ENCODE peak calls at places on chromosomes 12 and 14, in six cellular contexts. L is H9, Q is IMR-90, N is mesenchymal stem cell, T is neuronal stem cell, U is H1. C is an unnamed sample.

GRCh38 chr12:116194935-116195431 is 82.5 kb downstream of the MED13L start:
- DNase-seq in L (no peak), Q (no peak), N (no peak), T (no peak), U (no peak), C (no peak)

GRCh38 chr14:92704821-92705220 is 43.6 kb downstream of the LGMN start:
- DNase-seq in L (no peak), Q (no peak), N (no peak), T (no peak), U (no peak), C (no peak)

GRCh38 chr12:25069221-25069620 is 120.3 kb upstream of the BCAT1 start:
- DNase-seq in L (no peak), Q (peak; percentile 14), N (peak; percentile 18), T (no peak), U (no peak), C (no peak)

GRCh38 chr14:38175658-38176057 is 32.0 kb upstream of the SSTR1 start:
- DNase-seq in L (no peak), Q (no peak), N (no peak), T (no peak), U (no peak), C (no peak)

GRCh38 chr14:34538871-34539406 is 562 bp downstream of the EAPP start:
- DNase-seq in L (no peak), Q (no peak), N (no peak), T (no peak), U (no peak), C (no peak)

GRCh38 chr14:75127903-75128595 is 1.2 kb upstream of the NEK9 start:
- DNase-seq in L (no peak), Q (no peak), N (no peak), T (no peak), U (no peak), C (no peak)

GRCh38 chr14:31718585-31718984 is 157.4 kb downstream of the NUBPL start:
- DNase-seq in L (no peak), Q (no peak), N (no peak), T (no peak), U (no peak), C (no peak)

GRCh38 chr12:58148405-58148804 is 207.0 kb downstream of the ATP23 start:
- DNase-seq in L (no peak), Q (peak; percentile 49), N (peak; percentile 80), T (no peak), U (no peak), C (peak; percentile 68)

GRCh38 chr14:76259029-76259735 is 107.5 kb downstream of the GPATCH2L start:
- DNase-seq in L (no peak), Q (no peak), N (no peak), T (no peak), U (no peak), C (no peak)

GRCh38 chr12:119540476-119540875 is 53.1 kb upstream of the TMEM233 start:
- DNase-seq in L (no peak), Q (no peak), N (no peak), T (no peak), U (no peak), C (no peak)

GRCh38 chr12:49580572-49581535 is 12.9 kb upstream of the MCRS1 start:
- DNase-seq in L (peak; percentile 96), Q (peak; percentile 77), N (peak; percentile 87), T (peak; percentile 91), U (peak; percentile 77), C (peak; percentile 82)

GRCh38 chr12:50640321-50640939 is 123.5 kb upstream of the ATF1 start:
- DNase-seq in L (no peak), Q (no peak), N (no peak), T (no peak), U (no peak), C (no peak)

GRCh38 chr12:3365416-3366385 is 125.3 kb upstream of the PRMT8 start:
- DNase-seq in L (peak; percentile 63), Q (no peak), N (no peak), T (peak; percentile 39), U (no peak), C (peak; percentile 6)

GRCh38 chr14:72793154-72793725 is 100.7 kb downstream of the DPF3 start:
- DNase-seq in L (no peak), Q (no peak), N (no peak), T (no peak), U (no peak), C (no peak)

GRCh38 chr12:1920436-1920835 is 2.0 kb upstream of the CACNA2D4 start:
- DNase-seq in L (peak; percentile 19), Q (no peak), N (no peak), T (no peak), U (no peak), C (no peak)

GRCh38 chr12:71128191-71128590 is 29.6 kb downstream of the TSPAN8 start:
- DNase-seq in L (no peak), Q (no peak), N (no peak), T (no peak), U (no peak), C (no peak)

GRCh38 chr12:42670719-42671118 is 81.2 kb upstream of the PRICKLE1 start:
- DNase-seq in L (no peak), Q (no peak), N (no peak), T (no peak), U (no peak), C (no peak)
- H2BK5ac ChIP-seq in L (no peak overlapping the region), Q (no peak overlapping the region), N (no peak overlapping the region), T (no peak overlapping the region), U (peak overlapping the region; percentile 48), C (no peak overlapping the region)

GRCh38 chr14:55446833-55447232 is 6.4 kb upstream of the TBPL2 start:
- DNase-seq in L (no peak), Q (peak; percentile 97), N (peak; percentile 70), T (no peak), U (no peak), C (no peak)
- H3K4me2 ChIP-seq in L (no peak overlapping the region), Q (peak overlapping the region; percentile 68), N (no peak overlapping the region), T (no peak overlapping the region), U (no peak overlapping the region), C (no peak overlapping the region)

DNA sequence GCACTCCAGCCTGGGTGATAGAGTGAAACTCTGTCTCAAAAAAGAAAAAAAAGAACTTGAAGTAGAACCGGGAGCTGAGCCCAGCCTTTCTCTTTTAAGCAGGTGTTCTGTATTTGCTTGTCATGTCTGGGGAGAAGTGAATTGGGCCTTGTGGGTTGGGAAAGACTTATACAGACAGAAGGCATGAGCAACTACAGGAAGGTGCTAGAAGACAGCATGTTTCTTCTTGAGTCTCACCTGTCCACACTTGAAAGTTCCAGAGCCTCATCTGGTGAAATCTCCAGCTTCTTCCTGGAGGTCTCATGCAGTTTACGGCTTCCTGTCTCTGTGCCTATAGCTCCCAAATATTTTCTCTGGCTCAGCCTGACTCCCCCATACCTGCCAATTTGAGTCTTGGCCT is 2.5 kb downstream of the PGAM5 start:
- DNase-seq in L (no peak), Q (no peak), N (no peak), T (no peak), U (no peak), C (no peak)
- H4K91ac ChIP-seq in L (no peak overlapping the region), Q (no peak overlapping the region), N (no peak overlapping the region), T (no peak overlapping the region), U (no peak overlapping the region), C (no peak overlapping the region)

DNA sequence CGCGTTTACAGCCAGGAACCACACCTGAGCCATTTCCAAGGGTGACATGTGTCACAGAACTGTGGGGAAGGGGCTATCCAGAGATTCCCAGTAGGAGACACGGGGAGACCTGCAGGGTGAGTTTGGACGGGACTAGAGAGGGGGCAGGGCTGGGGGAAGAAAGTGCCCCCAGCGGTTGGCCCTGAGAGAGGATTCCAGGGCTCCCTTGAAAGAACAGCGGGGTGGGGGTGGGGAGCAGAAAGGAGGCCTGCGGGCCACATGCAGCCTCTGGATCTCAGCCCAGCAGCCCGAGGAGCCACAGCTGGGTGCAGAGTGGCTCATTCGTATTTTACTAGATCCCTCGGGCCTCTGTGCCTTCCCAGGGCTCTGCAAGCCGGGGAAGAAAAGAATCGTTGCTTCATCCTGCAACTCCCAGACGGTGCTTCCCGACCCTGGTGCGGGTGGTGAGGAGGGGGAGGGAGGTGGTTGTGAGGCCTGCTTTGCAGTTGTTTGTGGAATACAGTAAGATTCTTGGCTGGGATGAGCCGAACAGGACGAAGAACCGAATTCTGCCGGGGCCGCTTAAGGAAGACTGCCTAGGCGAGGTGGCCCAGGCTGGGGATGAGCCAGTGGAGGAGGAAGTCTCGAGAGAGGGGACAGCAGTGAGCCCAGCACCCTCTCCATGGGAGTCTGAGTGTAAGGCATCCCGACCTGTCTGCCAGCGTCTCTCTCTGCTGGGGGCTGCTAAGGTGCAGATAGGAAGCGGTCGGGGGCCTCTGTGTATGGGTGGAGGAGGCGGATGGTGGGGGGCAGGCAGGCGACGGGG is 36.1 kb upstream of the ANKRD9 start:
- DNase-seq in L (peak; percentile 79), Q (peak; percentile 17), N (peak; percentile 33), T (no peak), U (no peak), C (peak; percentile 44)
- H2BK5ac ChIP-seq in L (no peak overlapping the region), Q (no peak overlapping the region), N (no peak overlapping the region), T (peak overlapping the region; percentile 33), U (peak overlapping the region; percentile 80), C (peak overlapping the region; percentile 28)

GRCh38 chr12:108620236-108620879 is 13.3 kb downstream of the SELPLG start:
- DNase-seq in L (no peak), Q (peak; percentile 63), N (peak; percentile 86), T (no peak), U (no peak), C (peak; percentile 69)
- H3K4me2 ChIP-seq in L (no peak overlapping the region), Q (no peak overlapping the region), N (no peak overlapping the region), T (no peak overlapping the region), U (no peak overlapping the region), C (peak overlapping the region; percentile 49)

GRCh38 chr14:91234791-91235114 is 9.8 kb downstream of the GPR68 start:
- DNase-seq in L (no peak), Q (no peak), N (no peak), T (no peak), U (no peak), C (no peak)
- H4K91ac ChIP-seq in L (no peak overlapping the region), Q (no peak overlapping the region), N (no peak overlapping the region), T (no peak overlapping the region), U (no peak overlapping the region), C (no peak overlapping the region)

GRCh38 chr12:113232787-113233585 is 11.7 kb downstream of the TPCN1 start:
- DNase-seq in L (peak; percentile 95), Q (no peak), N (no peak), T (no peak), U (no peak), C (no peak)

GRCh38 chr12:113232232-113232615 is 11.0 kb downstream of the TPCN1 start:
- DNase-seq in L (no peak), Q (no peak), N (no peak), T (no peak), U (no peak), C (no peak)

GRCh38 chr12:113233967-113234366 is 12.7 kb downstream of the TPCN1 start:
- DNase-seq in L (no peak), Q (no peak), N (no peak), T (no peak), U (no peak), C (no peak)

GRCh38 chr12:113230315-113231274 is 9.3 kb downstream of the TPCN1 start:
- DNase-seq in L (no peak), Q (no peak), N (no peak), T (no peak), U (no peak), C (peak; percentile 68)

GRCh38 chr12:113231275-113232231 is 10.3 kb downstream of the TPCN1 start:
- DNase-seq in L (peak; percentile 63), Q (peak; percentile 46), N (peak; percentile 59), T (no peak), U (no peak), C (peak; percentile 77)
- H2BK5ac ChIP-seq in L (no peak overlapping the region), Q (no peak overlapping the region), N (peak overlapping the region; percentile 93), T (no peak overlapping the region), U (peak overlapping the region; percentile 88), C (peak overlapping the region; percentile 78)

GRCh38 chr14:30679032-30679431 is 56.9 kb downstream of the SCFD1 start:
- DNase-seq in L (no peak), Q (no peak), N (no peak), T (no peak), U (no peak), C (no peak)
- H3K4me2 ChIP-seq in L (no peak overlapping the region), Q (no peak overlapping the region), N (no peak overlapping the region), T (no peak overlapping the region), U (no peak overlapping the region), C (no peak overlapping the region)

C was measured in trophoblast cell.